ENCODE peak calls at places on chromosomes 5 and 9, in four cellular contexts. One of them, this sample, is unnamed.

GRCh38 chr5:93503598-93504067 is 77.4 kb downstream of the NR2F1-AS1 start:
- DNase-seq in fibroblast of mammary gland: peak; percentile 97
- DNase-seq in brain microvascular endothelial cell: peak; percentile 94
- DNase-seq in HCT116: no peak
- DNase-seq in this sample: peak; percentile 88

GRCh38 chr9:134399435-134400056 is 73.3 kb downstream of the RXRA start:
- DNase-seq in HCT116: peak; percentile 36
- DNase-seq in brain microvascular endothelial cell: peak; percentile 47
- DNase-seq in fibroblast of mammary gland: peak; percentile 65
- DNase-seq in this sample: no peak

GRCh38 chr5:144335561-144335960 is 164.9 kb downstream of the KCTD16 start:
- DNase-seq in fibroblast of mammary gland: no peak
- DNase-seq in brain microvascular endothelial cell: no peak
- DNase-seq in HCT116: no peak
- DNase-seq in this sample: no peak

GRCh38 chr5:136699661-136700060 is 334.3 kb upstream of the TRPC7 start:
- DNase-seq in fibroblast of mammary gland: no peak
- DNase-seq in HCT116: no peak
- DNase-seq in brain microvascular endothelial cell: no peak
- DNase-seq in this sample: no peak

GRCh38 chr9:104094534-104095020 is 468 bp downstream of the SMC2 start:
- DNase-seq in brain microvascular endothelial cell: no peak
- DNase-seq in fibroblast of mammary gland: peak; percentile 17
- DNase-seq in HCT116: no peak
- DNase-seq in this sample: no peak

GRCh38 chr9:131310833-131311554 is 21.5 kb downstream of the PLPP7 start:
- DNase-seq in HCT116: no peak
- DNase-seq in fibroblast of mammary gland: no peak
- DNase-seq in brain microvascular endothelial cell: no peak
- DNase-seq in this sample: no peak

GRCh38 chr5:126124706-126125345 is 298.4 kb upstream of the GRAMD2B start:
- DNase-seq in HCT116: peak; percentile 7
- DNase-seq in brain microvascular endothelial cell: peak; percentile 42
- DNase-seq in fibroblast of mammary gland: peak; percentile 85
- DNase-seq in this sample: peak; percentile 27

GRCh38 chr9:80285325-80285724 is 713.6 kb downstream of the TLE4 start:
- DNase-seq in HCT116: no peak
- DNase-seq in fibroblast of mammary gland: peak; percentile 2
- DNase-seq in brain microvascular endothelial cell: peak; percentile 56
- DNase-seq in this sample: peak; percentile 16

GRCh38 chr9:72401396-72401795 is 36.4 kb upstream of the ZFAND5 start:
- DNase-seq in HCT116: no peak
- DNase-seq in fibroblast of mammary gland: no peak
- DNase-seq in brain microvascular endothelial cell: no peak
- DNase-seq in this sample: no peak

GRCh38 chr9:95087659-95088242 is 229.8 kb downstream of the FANCC start:
- DNase-seq in brain microvascular endothelial cell: no peak
- DNase-seq in HCT116: no peak
- DNase-seq in fibroblast of mammary gland: no peak
- DNase-seq in this sample: no peak

GRCh38 chr9:132401791-132402190 is 4.8 kb downstream of the TTF1 start:
- DNase-seq in fibroblast of mammary gland: no peak
- DNase-seq in HCT116: no peak
- DNase-seq in brain microvascular endothelial cell: no peak
- DNase-seq in this sample: no peak

GRCh38 chr5:8399471-8399870 is 530.5 kb downstream of the MTRR start:
- DNase-seq in HCT116: no peak
- DNase-seq in brain microvascular endothelial cell: no peak
- DNase-seq in fibroblast of mammary gland: no peak
- DNase-seq in this sample: no peak

GRCh38 chr5:170701321-170701720 is 82.2 kb upstream of the GABRP start:
- DNase-seq in brain microvascular endothelial cell: no peak
- DNase-seq in HCT116: no peak
- DNase-seq in fibroblast of mammary gland: no peak
- DNase-seq in this sample: no peak

GRCh38 chr9:35910613-35911488 is 1.6 kb downstream of the SPAAR start:
- DNase-seq in HCT116: peak; percentile 66
- DNase-seq in brain microvascular endothelial cell: peak; percentile 65
- DNase-seq in fibroblast of mammary gland: peak; percentile 80
- DNase-seq in this sample: no peak

GRCh38 chr5:177545487-177546261 is 8.7 kb downstream of the FAM193B start:
- DNase-seq in HCT116: no peak
- DNase-seq in fibroblast of mammary gland: peak; percentile 97
- DNase-seq in brain microvascular endothelial cell: peak; percentile 85
- DNase-seq in this sample: no peak

GRCh38 chr5:90421136-90421535 is 11.6 kb upstream of the CETN3 start:
- DNase-seq in fibroblast of mammary gland: peak; percentile 6
- DNase-seq in brain microvascular endothelial cell: no peak
- DNase-seq in HCT116: no peak
- DNase-seq in this sample: no peak

GRCh38 chr5:171914939-171915338 is 91.5 kb downstream of the FBXW11 start:
- DNase-seq in brain microvascular endothelial cell: no peak
- DNase-seq in fibroblast of mammary gland: no peak
- DNase-seq in HCT116: no peak
- DNase-seq in this sample: no peak

GRCh38 chr5:60652206-60652605 is 47.8 kb downstream of the DEPDC1B start:
- DNase-seq in brain microvascular endothelial cell: peak; percentile 62
- DNase-seq in HCT116: no peak
- DNase-seq in fibroblast of mammary gland: peak; percentile 97
- DNase-seq in this sample: peak; percentile 73

GRCh38 chr9:129174724-129175514 is 3.1 kb downstream of the IER5L start:
- DNase-seq in fibroblast of mammary gland: peak; percentile 87
- DNase-seq in brain microvascular endothelial cell: peak; percentile 76
- DNase-seq in HCT116: peak; percentile 65
- DNase-seq in this sample: peak; percentile 48

GRCh38 chr9:131800366-131800765 is 60.5 kb upstream of the RAPGEF1 start:
- DNase-seq in fibroblast of mammary gland: no peak
- DNase-seq in HCT116: no peak
- DNase-seq in brain microvascular endothelial cell: no peak
- DNase-seq in this sample: no peak

GRCh38 chr9:4600363-4600762 is 61.7 kb upstream of the PLPP6 start:
- DNase-seq in fibroblast of mammary gland: no peak
- DNase-seq in HCT116: no peak
- DNase-seq in brain microvascular endothelial cell: no peak
- DNase-seq in this sample: no peak

GRCh38 chr5:116242363-116242762 is 157.5 kb downstream of the COMMD10 start:
- DNase-seq in fibroblast of mammary gland: peak; percentile 12
- DNase-seq in brain microvascular endothelial cell: no peak
- DNase-seq in HCT116: no peak
- DNase-seq in this sample: peak; percentile 36

GRCh38 chr9:15155826-15156225 is 151.2 kb downstream of the TTC39B start:
- DNase-seq in HCT116: no peak
- DNase-seq in fibroblast of mammary gland: peak; percentile 53
- DNase-seq in brain microvascular endothelial cell: peak; percentile 33
- DNase-seq in this sample: no peak

GRCh38 chr5:115342593-115343377 is 46.3 kb upstream of the CCDC112 start:
- DNase-seq in brain microvascular endothelial cell: no peak
- DNase-seq in fibroblast of mammary gland: no peak
- DNase-seq in HCT116: no peak
- DNase-seq in this sample: no peak

GRCh38 chr5:16464664-16465543 is 696 bp downstream of the ZNF622 start:
- DNase-seq in brain microvascular endothelial cell: no peak
- DNase-seq in HCT116: no peak
- DNase-seq in fibroblast of mammary gland: no peak
- DNase-seq in this sample: no peak

GRCh38 chr5:16457853-16458252 is 7.7 kb downstream of the ZNF622 start:
- DNase-seq in HCT116: no peak
- DNase-seq in fibroblast of mammary gland: peak; percentile 40
- DNase-seq in brain microvascular endothelial cell: no peak
- DNase-seq in this sample: no peak

GRCh38 chr5:16461026-16461425 is 4.6 kb downstream of the ZNF622 start:
- DNase-seq in brain microvascular endothelial cell: peak; percentile 47
- DNase-seq in HCT116: no peak
- DNase-seq in fibroblast of mammary gland: peak; percentile 44
- DNase-seq in this sample: no peak

GRCh38 chr5:16459451-16459850 is 6.1 kb downstream of the ZNF622 start:
- DNase-seq in HCT116: no peak
- DNase-seq in fibroblast of mammary gland: no peak
- DNase-seq in brain microvascular endothelial cell: no peak
- DNase-seq in this sample: no peak

DNA sequence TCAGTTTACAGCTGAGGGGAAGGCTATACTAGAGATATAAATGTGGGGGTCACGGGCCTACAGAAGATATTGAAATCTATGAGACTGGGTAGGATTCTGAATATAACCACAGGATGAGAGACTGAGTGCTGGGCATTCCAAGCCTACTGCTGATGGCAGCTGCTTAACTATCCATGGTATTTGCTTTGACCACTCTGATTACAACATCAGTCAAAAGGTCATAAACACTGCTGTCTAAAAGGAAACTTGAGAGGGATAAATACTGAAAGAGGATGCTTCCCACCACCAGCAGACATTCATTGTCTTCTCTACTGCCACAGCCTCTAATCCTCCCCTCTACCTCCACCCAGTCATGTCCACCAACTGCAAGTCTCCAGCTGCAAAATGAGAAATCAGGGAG is 3.8 kb downstream of the ZNF622 start:
- DNase-seq in HCT116: no peak
- DNase-seq in brain microvascular endothelial cell: peak; percentile 86
- DNase-seq in fibroblast of mammary gland: peak; percentile 82
- DNase-seq in this sample: peak; percentile 31
- H3K4me3 ChIP-seq in HCT116: no peak overlapping the region
- H3K4me3 ChIP-seq in brain microvascular endothelial cell: no peak overlapping the region
- H3K4me3 ChIP-seq in fibroblast of mammary gland: no peak overlapping the region
- H3K4me3 ChIP-seq in this sample: no peak overlapping the region

GRCh38 chr5:173395257-173395932 is 67.2 kb upstream of the STC2 start:
- DNase-seq in HCT116: peak; percentile 6
- DNase-seq in brain microvascular endothelial cell: peak; percentile 85
- DNase-seq in fibroblast of mammary gland: peak; percentile 71
- DNase-seq in this sample: no peak
- TF ChIP-seq CTCF in HCT116: peak; percentile 49
- TF ChIP-seq CTCF in brain microvascular endothelial cell: peak; percentile 85
- TF ChIP-seq CTCF in fibroblast of mammary gland: peak; percentile 57
- TF ChIP-seq CTCF in this sample: peak; percentile 52

GRCh38 chr5:56002303-56002702 is 7.5 kb upstream of the IL6ST start:
- DNase-seq in fibroblast of mammary gland: no peak
- DNase-seq in brain microvascular endothelial cell: no peak
- DNase-seq in HCT116: no peak
- DNase-seq in this sample: no peak
- H3K4me3 ChIP-seq in fibroblast of mammary gland: no peak overlapping the region
- H3K4me3 ChIP-seq in brain microvascular endothelial cell: no peak overlapping the region
- H3K4me3 ChIP-seq in HCT116: no peak overlapping the region
- H3K4me3 ChIP-seq in this sample: no peak overlapping the region

GRCh38 chr5:151694035-151694485 is 7.3 kb upstream of the SPARC start:
- DNase-seq in brain microvascular endothelial cell: no peak
- DNase-seq in HCT116: no peak
- DNase-seq in fibroblast of mammary gland: no peak
- DNase-seq in this sample: no peak

GRCh38 chr5:151692312-151692711 is 5.6 kb upstream of the SPARC start:
- DNase-seq in HCT116: no peak
- DNase-seq in fibroblast of mammary gland: no peak
- DNase-seq in brain microvascular endothelial cell: no peak
- DNase-seq in this sample: peak; percentile 22

GRCh38 chr5:151695464-151695863 is 8.7 kb upstream of the SPARC start:
- DNase-seq in HCT116: no peak
- DNase-seq in fibroblast of mammary gland: no peak
- DNase-seq in brain microvascular endothelial cell: no peak
- DNase-seq in this sample: no peak

GRCh38 chr5:151688406-151688805 is 1.7 kb upstream of the SPARC start:
- DNase-seq in brain microvascular endothelial cell: no peak
- DNase-seq in HCT116: no peak
- DNase-seq in fibroblast of mammary gland: no peak
- DNase-seq in this sample: no peak

DNA sequence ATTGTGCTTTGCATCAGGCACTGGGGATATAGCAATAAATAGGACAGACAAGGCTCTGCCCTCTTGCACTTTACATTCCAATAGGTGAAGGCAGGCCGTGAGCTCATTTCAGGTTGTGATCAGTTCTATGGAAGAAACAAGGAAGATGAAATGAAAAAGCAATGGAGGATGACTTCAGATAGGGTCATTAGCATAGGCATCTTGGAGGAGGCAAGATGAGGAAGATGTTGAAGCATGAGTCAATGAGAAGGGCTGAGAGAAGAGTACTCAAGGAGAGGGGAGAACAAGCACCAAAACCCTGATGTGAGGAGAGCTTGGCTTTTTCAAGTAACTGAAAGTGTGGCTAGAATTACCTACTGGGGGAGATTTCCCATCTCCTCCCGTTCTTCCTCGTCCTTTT is 5.0 kb upstream of the SPARC start:
- DNase-seq in fibroblast of mammary gland: no peak
- DNase-seq in brain microvascular endothelial cell: no peak
- DNase-seq in HCT116: no peak
- DNase-seq in this sample: no peak
- TF ChIP-seq CTCF in fibroblast of mammary gland: no peak
- TF ChIP-seq CTCF in brain microvascular endothelial cell: no peak
- TF ChIP-seq CTCF in HCT116: no peak
- TF ChIP-seq CTCF in this sample: no peak

GRCh38 chr5:553874-554273 is 29.6 kb upstream of the SLC9A3 start:
- DNase-seq in brain microvascular endothelial cell: no peak
- DNase-seq in HCT116: peak; percentile 28
- DNase-seq in fibroblast of mammary gland: no peak
- DNase-seq in this sample: no peak
- H3K4me3 ChIP-seq in brain microvascular endothelial cell: no peak overlapping the region
- H3K4me3 ChIP-seq in HCT116: peak overlapping the region; percentile 15
- H3K4me3 ChIP-seq in fibroblast of mammary gland: no peak overlapping the region
- H3K4me3 ChIP-seq in this sample: no peak overlapping the region